ENCODE peak calls at places on chromosomes 1 and 21, in four cellular contexts. One of them, this sample, is unnamed. For H3K4me1, the result is how much of the 10 kb centered on the place peaks cover.

GRCh38 chr1:40980453-40981121 is 1.1 kb downstream of the CTPS1 start:
- DNase-seq in left lung: no peak
- DNase-seq in right cardiac atrium: peak
- DNase-seq in tibial artery: no peak
- DNase-seq in this sample: no peak

GRCh38 chr1:29655145-29655544 is 418.8 kb downstream of the PTPRU start:
- DNase-seq in left lung: no peak
- DNase-seq in right cardiac atrium: no peak
- DNase-seq in tibial artery: peak
- DNase-seq in this sample: no peak

GRCh38 chr1:119327436-119328155 is 41.0 kb upstream of the HAO2 start:
- DNase-seq in left lung: no peak
- DNase-seq in right cardiac atrium: peak
- DNase-seq in tibial artery: no peak
- DNase-seq in this sample: no peak

GRCh38 chr1:37147906-37148305 is 113.6 kb upstream of the GRIK3 start:
- DNase-seq in left lung: no peak
- DNase-seq in right cardiac atrium: no peak
- DNase-seq in tibial artery: no peak
- DNase-seq in this sample: no peak

GRCh38 chr1:172997941-172998361 is 52.8 kb downstream of the TNFSF18 start:
- DNase-seq in left lung: no peak
- DNase-seq in right cardiac atrium: no peak
- DNase-seq in tibial artery: no peak
- DNase-seq in this sample: no peak

GRCh38 chr1:70546726-70547125 is 135.7 kb downstream of the CTH start:
- DNase-seq in left lung: no peak
- DNase-seq in right cardiac atrium: no peak
- DNase-seq in tibial artery: no peak
- DNase-seq in this sample: no peak

GRCh38 chr1:200665851-200666250 is 3.9 kb downstream of the DDX59 start:
- DNase-seq in left lung: no peak
- DNase-seq in right cardiac atrium: no peak
- DNase-seq in tibial artery: no peak
- DNase-seq in this sample: no peak

GRCh38 chr21:45388011-45388521 is 16.9 kb upstream of the COL18A1 start:
- DNase-seq in left lung: peak
- DNase-seq in right cardiac atrium: peak
- DNase-seq in tibial artery: peak
- DNase-seq in this sample: no peak

GRCh38 chr1:29624320-29624719 is 388.0 kb downstream of the PTPRU start:
- DNase-seq in left lung: no peak
- DNase-seq in right cardiac atrium: no peak
- DNase-seq in tibial artery: no peak
- DNase-seq in this sample: no peak

GRCh38 chr1:37177230-37177864 is 143.0 kb upstream of the GRIK3 start:
- DNase-seq in left lung: no peak
- DNase-seq in right cardiac atrium: peak
- DNase-seq in tibial artery: no peak
- DNase-seq in this sample: peak

GRCh38 chr1:81664341-81664740 is 136.4 kb upstream of the ADGRL2 start:
- DNase-seq in left lung: no peak
- DNase-seq in right cardiac atrium: no peak
- DNase-seq in tibial artery: no peak
- DNase-seq in this sample: no peak

GRCh38 chr21:36927718-36928117 is 38.8 kb downstream of the HLCS start:
- DNase-seq in left lung: peak
- DNase-seq in right cardiac atrium: peak
- DNase-seq in tibial artery: peak
- DNase-seq in this sample: peak

GRCh38 chr1:29236993-29237905 is 927 bp downstream of the PTPRU start:
- DNase-seq in left lung: no peak
- DNase-seq in right cardiac atrium: peak
- DNase-seq in tibial artery: peak
- DNase-seq in this sample: no peak

GRCh38 chr1:213183036-213183672 is 132.1 kb downstream of the RPS6KC1 start:
- DNase-seq in left lung: no peak
- DNase-seq in right cardiac atrium: no peak
- DNase-seq in tibial artery: no peak
- DNase-seq in this sample: no peak

GRCh38 chr1:235018161-235018560 is 110.5 kb downstream of the TOMM20 start:
- DNase-seq in left lung: peak
- DNase-seq in right cardiac atrium: no peak
- DNase-seq in tibial artery: peak
- DNase-seq in this sample: peak

GRCh38 chr1:96559181-96559580 is 162.4 kb upstream of the PTBP2 start:
- DNase-seq in left lung: no peak
- DNase-seq in right cardiac atrium: no peak
- DNase-seq in tibial artery: no peak
- DNase-seq in this sample: peak

GRCh38 chr1:85867189-85867588 is 159.0 kb upstream of the ZNHIT6 start:
- DNase-seq in left lung: no peak
- DNase-seq in right cardiac atrium: no peak
- DNase-seq in tibial artery: no peak
- DNase-seq in this sample: no peak

GRCh38 chr1:8816831-8817412 is 518 bp downstream of the RERE start:
- DNase-seq in left lung: peak
- DNase-seq in right cardiac atrium: peak
- DNase-seq in tibial artery: no peak
- DNase-seq in this sample: no peak

GRCh38 chr1:55741516-55741915 is 526.4 kb upstream of the USP24 start:
- DNase-seq in left lung: no peak
- DNase-seq in right cardiac atrium: no peak
- DNase-seq in tibial artery: no peak
- DNase-seq in this sample: no peak

GRCh38 chr1:6864166-6864565 is 78.9 kb downstream of the CAMTA1 start:
- DNase-seq in left lung: no peak
- DNase-seq in right cardiac atrium: no peak
- DNase-seq in tibial artery: no peak
- DNase-seq in this sample: no peak

GRCh38 chr1:243354511-243355153 is 98.8 kb downstream of the SDCCAG8 start:
- DNase-seq in left lung: no peak
- DNase-seq in right cardiac atrium: no peak
- DNase-seq in tibial artery: no peak
- DNase-seq in this sample: no peak

GRCh38 chr1:19845166-19845954 is 30.3 kb upstream of the RNF186 start:
- DNase-seq in left lung: no peak
- DNase-seq in right cardiac atrium: no peak
- DNase-seq in tibial artery: no peak
- DNase-seq in this sample: no peak

GRCh38 chr1:202058001-202058908 is 47.9 kb downstream of the ELF3 start:
- DNase-seq in left lung: peak
- DNase-seq in right cardiac atrium: no peak
- DNase-seq in tibial artery: no peak
- DNase-seq in this sample: peak

GRCh38 chr1:85608851-85609250 is 28.3 kb downstream of the CCN1 start:
- DNase-seq in left lung: no peak
- DNase-seq in right cardiac atrium: no peak
- DNase-seq in tibial artery: no peak
- DNase-seq in this sample: no peak

GRCh38 chr21:32771134-32771523 is 426 bp downstream of the PAXBP1 start:
- DNase-seq in left lung: peak
- DNase-seq in right cardiac atrium: peak
- DNase-seq in tibial artery: peak
- DNase-seq in this sample: no peak

GRCh38 chr1:214447557-214447871 is 103.9 kb downstream of the PTPN14 start:
- DNase-seq in left lung: no peak
- DNase-seq in right cardiac atrium: no peak
- DNase-seq in tibial artery: no peak
- DNase-seq in this sample: no peak

GRCh38 chr1:184563308-184563707 is 176.5 kb downstream of the C1orf21 start:
- DNase-seq in left lung: no peak
- DNase-seq in right cardiac atrium: no peak
- DNase-seq in tibial artery: no peak
- DNase-seq in this sample: peak

GRCh38 chr1:118504231-118504644 is 319.2 kb upstream of the SPAG17 start:
- DNase-seq in left lung: no peak
- DNase-seq in right cardiac atrium: no peak
- DNase-seq in tibial artery: no peak
- DNase-seq in this sample: no peak

GRCh38 chr1:150508982-150509381 is 1.1 kb downstream of the ECM1 start:
- DNase-seq in left lung: no peak
- DNase-seq in right cardiac atrium: no peak
- DNase-seq in tibial artery: no peak
- DNase-seq in this sample: no peak

GRCh38 chr1:35269190-35269988 is 880 bp downstream of the ZMYM4 start:
- DNase-seq in left lung: no peak
- DNase-seq in right cardiac atrium: no peak
- DNase-seq in tibial artery: no peak
- DNase-seq in this sample: no peak

GRCh38 chr1:14951766-14952165 is 201.8 kb upstream of the TMEM51 start:
- DNase-seq in left lung: no peak
- DNase-seq in right cardiac atrium: no peak
- DNase-seq in tibial artery: no peak
- DNase-seq in this sample: no peak

DNA sequence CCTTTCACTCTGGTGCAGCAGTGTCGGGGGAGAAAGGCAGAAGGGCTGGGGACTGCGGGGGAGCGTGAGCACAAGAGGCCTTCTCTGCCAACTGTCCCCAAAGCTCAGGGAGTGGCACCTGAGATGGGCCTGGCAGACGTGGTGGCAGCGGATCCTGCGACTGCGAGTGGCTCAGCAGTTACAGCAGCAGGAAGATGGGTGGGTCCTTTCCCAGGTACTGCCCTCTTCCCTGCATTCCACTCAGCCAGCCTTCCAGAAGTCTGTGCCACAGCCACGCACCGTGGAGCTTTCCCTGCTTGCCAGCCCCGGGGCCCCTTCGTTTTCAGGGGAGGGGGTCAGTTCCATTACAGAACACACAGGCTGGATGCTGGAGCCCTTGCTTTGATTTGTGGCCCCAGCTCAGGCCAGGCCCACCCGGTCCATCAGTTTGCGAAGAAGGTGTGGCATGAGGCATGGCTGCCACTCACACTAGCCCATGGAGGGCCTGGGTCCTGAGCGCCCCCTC is 17.2 kb downstream of the MTHFR start:
- DNase-seq in left lung: peak
- DNase-seq in right cardiac atrium: peak
- DNase-seq in tibial artery: no peak
- DNase-seq in this sample: no peak
- H3K4me1 ChIP-seq in left lung: half or more
- H3K4me1 ChIP-seq in right cardiac atrium: under half
- H3K4me1 ChIP-seq in tibial artery: under half
- H3K4me1 ChIP-seq in this sample: under half

DNA sequence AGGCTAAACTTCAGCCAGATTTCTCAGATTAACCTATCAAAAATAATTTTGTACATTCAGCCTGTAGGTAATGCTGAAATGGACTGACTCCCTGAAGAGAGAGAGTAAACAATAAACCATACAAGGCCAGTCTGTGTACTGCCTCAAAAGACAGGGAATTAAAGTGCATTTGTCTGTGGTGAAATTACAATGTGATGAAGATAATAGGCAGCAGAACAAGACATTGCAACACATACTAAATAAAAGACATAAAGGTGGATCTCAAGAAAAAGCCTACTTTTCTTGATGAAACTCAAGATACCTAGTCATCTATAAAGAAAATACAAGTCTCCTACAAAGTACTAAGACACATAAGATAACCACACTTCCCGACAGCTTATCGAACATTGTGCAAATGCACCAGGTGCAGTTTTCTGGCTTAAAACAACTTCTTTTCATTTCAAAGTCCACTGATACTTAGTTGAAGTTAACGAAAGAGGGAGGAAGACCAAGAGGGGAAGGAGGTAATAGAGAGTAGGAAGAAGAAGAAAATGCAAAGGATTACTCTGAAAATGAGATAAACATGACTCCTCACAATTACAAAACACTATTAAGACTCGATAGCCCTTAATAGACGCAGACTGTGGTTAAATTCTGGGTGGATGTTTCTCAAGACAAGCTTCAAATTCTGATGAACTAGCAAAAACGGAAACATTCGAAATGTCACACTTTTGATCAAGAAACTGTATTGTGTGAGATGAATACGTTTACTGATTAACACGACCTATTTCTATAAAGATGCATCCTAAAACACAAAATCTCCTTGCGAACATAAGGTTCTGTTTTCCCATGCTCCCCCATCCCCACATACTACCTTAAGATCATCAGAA is 2.0 kb downstream of the HNRNPR start:
- DNase-seq in left lung: no peak
- DNase-seq in right cardiac atrium: no peak
- DNase-seq in tibial artery: no peak
- DNase-seq in this sample: no peak
- H3K4me1 ChIP-seq in left lung: half or more
- H3K4me1 ChIP-seq in right cardiac atrium: under half
- H3K4me1 ChIP-seq in tibial artery: under half
- H3K4me1 ChIP-seq in this sample: under half

GRCh38 chr1:44810101-44810761 is 1.9 kb downstream of the BTBD19 start:
- DNase-seq in left lung: peak
- DNase-seq in right cardiac atrium: peak
- DNase-seq in tibial artery: peak
- DNase-seq in this sample: no peak
- H3K4me1 ChIP-seq in left lung: half or more
- H3K4me1 ChIP-seq in right cardiac atrium: under half
- H3K4me1 ChIP-seq in tibial artery: under half
- H3K4me1 ChIP-seq in this sample: under half

DNA sequence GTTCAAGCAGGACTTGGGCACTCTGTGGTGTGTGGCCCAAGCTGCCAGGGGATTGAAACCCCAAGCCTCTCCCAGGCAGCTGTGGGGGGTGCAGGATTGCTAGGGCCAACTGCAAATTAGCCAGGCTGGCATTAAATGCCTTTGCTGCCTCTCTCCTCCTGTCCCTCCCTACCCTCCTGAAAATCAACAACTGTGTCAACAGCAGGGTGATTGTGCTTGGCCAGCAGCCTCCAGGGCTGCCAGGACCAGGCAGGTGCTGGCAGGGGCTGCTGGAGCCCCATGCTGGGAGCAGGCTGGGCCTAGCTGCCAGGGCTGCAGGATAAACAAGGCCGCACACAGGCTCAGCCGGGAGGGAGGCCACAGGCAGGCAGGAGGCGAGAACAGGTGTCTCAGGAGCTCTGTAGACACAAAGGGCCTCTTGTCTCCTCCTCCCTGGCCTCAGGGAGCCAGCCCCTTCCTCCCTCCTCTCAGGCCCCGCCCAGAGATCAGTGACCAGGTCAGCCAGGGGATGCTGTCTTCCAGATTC is 11.4 kb downstream of the SOX13 start:
- DNase-seq in left lung: peak
- DNase-seq in right cardiac atrium: peak
- DNase-seq in tibial artery: peak
- DNase-seq in this sample: no peak
- H3K4me1 ChIP-seq in left lung: half or more
- H3K4me1 ChIP-seq in right cardiac atrium: under half
- H3K4me1 ChIP-seq in tibial artery: under half
- H3K4me1 ChIP-seq in this sample: under half

GRCh38 chr1:59017501-59018231 is 233.8 kb upstream of the JUN start:
- DNase-seq in left lung: no peak
- DNase-seq in right cardiac atrium: no peak
- DNase-seq in tibial artery: no peak
- DNase-seq in this sample: no peak
- H3K4me1 ChIP-seq in left lung: under half
- H3K4me1 ChIP-seq in right cardiac atrium: under half
- H3K4me1 ChIP-seq in tibial artery: under half
- H3K4me1 ChIP-seq in this sample: under half

GRCh38 chr1:230824571-230825060 is 43.7 kb downstream of the C1orf198 start:
- DNase-seq in left lung: no peak
- DNase-seq in right cardiac atrium: no peak
- DNase-seq in tibial artery: peak
- DNase-seq in this sample: no peak
- H3K4me1 ChIP-seq in left lung: under half
- H3K4me1 ChIP-seq in right cardiac atrium: under half
- H3K4me1 ChIP-seq in tibial artery: under half
- H3K4me1 ChIP-seq in this sample: under half